ENCODE peak calls at places on chromosomes 7 and 10, in six cellular contexts. K is suprapubic skin, D is nephron progenitor cell, N is foreskin keratinocyte, W is epithelial cell of proximal tubule, Z is foreskin fibroblast. H is an unnamed sample.
A peak's percentile ranks its signal among the peaks of the same experiment; 100 is the strongest.

GRCh38 chr7:82105463-82105862 is 335.6 kb upstream of the HGF start:
- DNase-seq in Z (peak; percentile 70), W (no peak), D (no peak), K (no peak), N (peak; percentile 55), H (no peak)

GRCh38 chr10:102001435-102002068 is 54.4 kb downstream of the ARMH3 start:
- DNase-seq in W (no peak), D (no peak), N (no peak), K (no peak), Z (no peak), H (peak; percentile 46)

GRCh38 chr10:70312972-70313371 is 29.2 kb upstream of the NPFFR1 start:
- DNase-seq in D (no peak), N (no peak), Z (peak; percentile 40), W (no peak), K (no peak), H (no peak)

GRCh38 chr10:113610636-113611601 is 52.9 kb downstream of the NRAP start:
- DNase-seq in K (no peak), N (peak; percentile 2), W (no peak), D (peak; percentile 48), Z (no peak), H (no peak)

GRCh38 chr10:124883510-124884321 is 58.2 kb upstream of the ZRANB1 start:
- DNase-seq in W (no peak), Z (no peak), D (no peak), N (no peak), K (no peak), H (no peak)

GRCh38 chr7:130368347-130368746 is 11.9 kb upstream of the CPA1 start:
- DNase-seq in K (no peak), W (no peak), D (no peak), Z (no peak), N (no peak), H (no peak)

GRCh38 chr7:27237735-27238334 is 4.8 kb upstream of the EVX1 start:
- DNase-seq in Z (peak; percentile 43), K (no peak), N (no peak), W (no peak), D (no peak), H (no peak)

GRCh38 chr10:60003709-60004191 is 97.4 kb upstream of the CCDC6 start:
- DNase-seq in Z (no peak), W (no peak), N (no peak), D (no peak), K (no peak), H (no peak)

GRCh38 chr10:122503886-122504285 is 42.5 kb downstream of the HTRA1 start:
- DNase-seq in K (no peak), Z (no peak), N (no peak), D (no peak), W (no peak), H (no peak)

GRCh38 chr10:119341236-119342016 is 134.1 kb downstream of the GRK5 start:
- DNase-seq in W (peak; percentile 26), Z (peak; percentile 51), D (no peak), N (peak; percentile 50), K (no peak), H (peak; percentile 47)

GRCh38 chr7:94525917-94526316 is 16.3 kb downstream of the CASD1 start:
- DNase-seq in W (no peak), Z (no peak), D (no peak), N (no peak), K (no peak), H (no peak)

GRCh38 chr7:150988230-150989226 is 2.3 kb upstream of the NOS3 start:
- DNase-seq in W (no peak), D (peak; percentile 91), Z (no peak), N (no peak), K (no peak), H (peak; percentile 78)

GRCh38 chr7:77867208-77867915 is 68.8 kb downstream of the PHTF2 start:
- DNase-seq in K (no peak), N (peak; percentile 19), W (no peak), Z (peak; percentile 4), D (no peak), H (no peak)

GRCh38 chr10:9342865-9343450 is 1288.5 kb downstream of the GATA3 start:
- DNase-seq in N (peak; percentile 10), K (no peak), W (no peak), D (no peak), Z (peak; percentile 7), H (peak; percentile 17)

GRCh38 chr10:61592581-61592980 is 70.1 kb upstream of the CABCOCO1 start:
- DNase-seq in D (peak; percentile 4), N (no peak), Z (no peak), K (no peak), W (no peak), H (no peak)

GRCh38 chr7:129494041-129494440 is 8.3 kb upstream of the SMKR1 start:
- DNase-seq in K (no peak), W (no peak), Z (peak; percentile 78), D (no peak), N (peak; percentile 82), H (no peak)

GRCh38 chr7:83366629-83367028 is 203.9 kb upstream of the PCLO start:
- DNase-seq in W (no peak), K (no peak), Z (no peak), D (no peak), N (no peak), H (no peak)
- TF ChIP-seq CTCF in W (no peak), K (no peak), Z (no peak), D (no peak), N (peak; percentile 43), H (no peak)

DNA sequence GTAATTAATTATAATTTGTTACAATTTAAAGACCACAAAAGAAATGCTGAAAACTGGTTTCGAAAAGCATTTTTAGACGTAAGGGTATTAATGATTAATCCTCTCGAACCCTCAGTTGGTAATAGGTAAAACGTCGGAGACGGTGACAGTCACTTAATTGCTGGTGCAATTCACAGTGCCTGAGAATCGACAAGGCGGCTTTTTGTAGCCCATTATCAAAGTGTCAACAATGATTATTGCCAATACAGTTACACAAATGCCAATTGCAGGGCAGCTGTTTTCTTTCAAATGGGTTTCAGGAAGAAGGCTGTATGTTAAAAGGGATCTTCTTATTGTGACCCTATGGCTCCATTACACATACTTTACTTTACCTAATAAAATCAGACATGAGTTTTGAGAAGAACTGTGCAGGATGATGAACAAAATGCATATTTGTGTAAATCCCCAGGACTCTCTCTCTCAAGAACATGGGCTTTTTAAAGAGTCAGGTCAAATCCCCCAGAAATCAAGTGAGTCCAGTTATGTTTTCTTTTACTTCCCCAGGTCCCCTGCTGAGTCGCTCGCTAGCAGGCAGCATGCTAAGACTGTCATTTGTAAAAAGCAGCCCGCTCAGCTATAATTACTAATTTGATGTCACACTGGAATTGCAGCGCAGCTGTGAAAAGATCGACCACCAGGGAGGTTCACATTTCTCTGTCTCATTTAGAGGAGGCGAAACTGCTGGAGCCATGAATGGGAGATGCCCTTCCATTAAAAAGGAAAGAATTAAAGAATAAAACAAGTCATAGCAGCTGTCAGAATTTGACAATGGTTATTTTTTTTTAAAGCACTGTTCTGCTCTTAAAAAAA is 153.8 kb downstream of the PIP4K2A start:
- DNase-seq in K (no peak), W (no peak), D (no peak), Z (no peak), N (no peak), H (no peak)
- TF ChIP-seq CTCF in K (no peak), W (no peak), D (no peak), Z (no peak), N (no peak), H (no peak)

GRCh38 chr10:110226926-110227641 is 19.7 kb downstream of the MXI1 start:
- DNase-seq in W (no peak), N (no peak), Z (no peak), D (peak; percentile 79), K (peak; percentile 89), H (peak; percentile 86)

GRCh38 chr10:110225441-110225755 is 18.0 kb downstream of the MXI1 start:
- DNase-seq in N (no peak), D (no peak), Z (no peak), K (no peak), W (no peak), H (no peak)

GRCh38 chr10:110224992-110225391 is 17.6 kb downstream of the MXI1 start:
- DNase-seq in Z (no peak), W (no peak), D (no peak), N (no peak), K (no peak), H (no peak)

GRCh38 chr10:110226555-110226925 is 19.1 kb downstream of the MXI1 start:
- DNase-seq in W (no peak), Z (peak; percentile 94), N (peak; percentile 57), D (peak; percentile 86), K (peak; percentile 95), H (peak; percentile 86)

DNA sequence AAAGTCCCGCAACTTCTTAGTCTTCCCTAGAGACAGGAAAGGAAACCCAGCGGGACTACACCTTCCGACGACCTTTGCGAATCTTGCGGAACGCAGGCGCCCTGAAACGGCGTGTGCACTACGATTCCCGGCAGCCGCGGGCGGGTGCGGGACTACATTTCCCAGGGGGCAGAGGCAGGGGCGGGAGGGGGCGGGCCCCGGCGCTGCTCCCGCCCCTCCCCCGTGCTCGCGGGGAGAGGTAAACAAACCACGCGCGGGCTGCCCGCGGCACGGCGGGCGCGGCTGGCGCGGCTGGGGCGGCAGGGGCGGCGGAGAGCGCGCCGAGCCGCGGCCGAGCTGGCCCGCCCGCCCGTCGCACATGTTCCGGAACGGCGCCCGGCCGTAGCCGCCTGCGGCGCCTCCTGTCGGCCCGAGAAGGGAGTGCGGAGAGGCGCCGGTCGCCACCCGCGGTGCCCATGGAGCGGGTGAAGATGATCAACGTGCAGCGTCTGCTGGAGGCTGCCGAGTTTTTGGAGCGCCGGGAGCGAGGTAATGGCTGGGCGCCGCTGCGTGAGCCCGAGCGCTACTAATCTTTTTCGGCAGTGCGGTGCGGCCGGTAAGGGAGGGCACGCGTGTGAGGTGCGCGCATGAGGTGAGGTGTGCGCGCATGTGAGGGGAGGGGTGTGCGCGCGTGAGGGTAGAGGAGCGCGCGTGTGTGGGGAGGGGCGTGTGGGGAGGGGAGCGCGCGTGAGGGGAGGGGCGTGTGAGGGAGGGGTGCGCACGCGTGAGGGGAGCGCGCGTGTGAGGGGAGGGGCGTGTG is 18.6 kb downstream of the MXI1 start:
- DNase-seq in D (peak; percentile 85), W (no peak), Z (peak; percentile 95), K (peak; percentile 93), N (peak; percentile 78), H (peak; percentile 88)
- TF ChIP-seq CTCF in D (peak; percentile 52), W (peak; percentile 59), Z (peak; percentile 45), K (peak; percentile 76), N (peak; percentile 83), H (peak; percentile 83)

GRCh38 chr10:93861825-93862224 is 32.0 kb upstream of the SLC35G1 start:
- DNase-seq in K (no peak), W (no peak), D (no peak), N (no peak), Z (no peak), H (no peak)

GRCh38 chr10:93854985-93855384 is 38.8 kb upstream of the SLC35G1 start:
- DNase-seq in N (no peak), K (no peak), D (no peak), Z (no peak), W (no peak), H (no peak)

GRCh38 chr10:93856349-93857140 is 37.2 kb upstream of the SLC35G1 start:
- DNase-seq in K (no peak), Z (peak; percentile 7), N (no peak), W (no peak), D (no peak), H (no peak)

DNA sequence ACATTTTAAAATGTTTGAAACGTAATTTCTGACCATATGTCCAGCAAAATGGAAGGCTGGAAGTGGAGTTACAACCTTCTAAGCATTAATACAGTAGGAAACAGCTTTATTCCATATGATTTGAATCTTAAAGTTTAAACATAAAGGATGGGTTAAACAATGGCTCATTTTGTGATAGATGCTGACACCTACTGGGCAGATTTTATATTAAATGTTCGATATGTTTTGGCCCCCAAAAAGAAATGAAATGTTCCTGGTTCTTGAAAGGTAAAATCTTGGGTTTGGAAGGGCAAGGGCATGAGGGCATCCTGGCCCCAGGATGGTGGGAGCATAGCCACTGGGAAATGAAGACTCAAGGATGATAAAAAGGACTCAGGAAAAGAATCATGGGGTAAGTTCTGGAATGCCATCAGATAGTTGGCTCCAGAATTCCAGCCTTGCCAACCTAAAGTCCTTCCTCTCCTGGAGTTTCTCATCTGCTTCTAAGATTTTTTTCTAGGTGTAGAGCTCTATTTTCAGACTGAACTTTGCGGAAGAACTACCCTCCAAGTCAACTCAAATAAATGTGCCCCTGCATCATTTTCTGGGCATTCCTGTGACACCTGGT is 34.6 kb upstream of the SLC35G1 start:
- DNase-seq in W (no peak), N (no peak), D (no peak), K (no peak), Z (peak; percentile 7), H (no peak)
- TF ChIP-seq CTCF in W (peak; percentile 52), N (peak; percentile 65), D (peak; percentile 11), K (no peak), Z (peak; percentile 17), H (peak; percentile 1)